ENCODE peak calls at places on chromosomes 11 and 22, in nine cellular contexts. V is Peyer's patch; B is IMR-90; Z is heart left ventricle; K is Panc1; A is adrenal gland; O is CD8-positive, alpha-beta T cell; F is left ventricle myocardium inferior; C is mesenchymal stem cell. D is an unnamed sample. For H3K9me3 and H3K4me1, the result is how much of the 10 kb centered on the place peaks cover.

GRCh38 chr22:29784451-29785361 is 17.5 kb downstream of the UQCR10 start:
- DNase-seq in V (no peak), B (peak), Z (no peak), K (no peak), A (peak), O (no peak), F (peak), C (no peak), D (no peak)

GRCh38 chr11:132576706-132577105 is 955.6 kb downstream of the OPCML start:
- DNase-seq in V (no peak), B (peak), Z (no peak), K (no peak), A (no peak), O (no peak), F (no peak), C (peak), D (peak)

GRCh38 chr11:116990061-116990473 is 108.2 kb downstream of the SIK3 start:
- DNase-seq in V (no peak), B (peak), Z (no peak), K (no peak), A (no peak), O (no peak), F (no peak), C (peak), D (no peak)

GRCh38 chr11:96207459-96208449 is 135.2 kb downstream of the MAML2 start:
- DNase-seq in V (peak), B (peak), Z (no peak), K (no peak), A (no peak), O (no peak), F (no peak), C (peak), D (no peak)

GRCh38 chr11:101407324-101407723 is 176.5 kb downstream of the TRPC6 start:
- DNase-seq in V (no peak), B (peak), Z (no peak), K (no peak), A (no peak), O (no peak), F (no peak), C (no peak), D (no peak)

GRCh38 chr11:58591659-58592058 is 12.8 kb downstream of the ZFP91 start:
- DNase-seq in V (no peak), B (no peak), Z (no peak), K (no peak), A (no peak), O (no peak), F (no peak), C (no peak), D (no peak)

GRCh38 chr11:30317030-30317429 is 5.9 kb upstream of the ARL14EP start:
- DNase-seq in V (no peak), B (no peak), Z (no peak), K (no peak), A (no peak), O (no peak), F (no peak), C (no peak), D (no peak)

GRCh38 chr11:126920833-126921232 is 79.7 kb downstream of the KIRREL3 start:
- DNase-seq in V (no peak), B (no peak), Z (no peak), K (no peak), A (no peak), O (no peak), F (no peak), C (no peak), D (no peak)

GRCh38 chr11:100890779-100891178 is 203.7 kb downstream of the ARHGAP42 start:
- DNase-seq in V (no peak), B (peak), Z (no peak), K (no peak), A (no peak), O (no peak), F (no peak), C (peak), D (no peak)

GRCh38 chr11:70551323-70552166 is 153.2 kb downstream of the CTTN start:
- DNase-seq in V (no peak), B (peak), Z (no peak), K (no peak), A (no peak), O (no peak), F (no peak), C (no peak), D (no peak)

GRCh38 chr11:71249301-71249700 is 3.1 kb downstream of the SHANK2 start:
- DNase-seq in V (no peak), B (no peak), Z (no peak), K (no peak), A (no peak), O (no peak), F (no peak), C (no peak), D (no peak)

GRCh38 chr22:37951305-37951704 is 2.1 kb downstream of the C22orf23 start:
- DNase-seq in V (no peak), B (peak), Z (no peak), K (no peak), A (no peak), O (no peak), F (no peak), C (peak), D (no peak)

GRCh38 chr22:25365491-25366261 is 146.2 kb downstream of the CRYBB2 start:
- DNase-seq in V (no peak), B (no peak), Z (peak), K (no peak), A (no peak), O (no peak), F (peak), C (no peak), D (no peak)

GRCh38 chr11:61507962-61508824 is at the start of gene LRRC10B:
- DNase-seq in V (no peak), B (no peak), Z (no peak), K (no peak), A (peak), O (no peak), F (no peak), C (no peak), D (no peak)

GRCh38 chr11:126158054-126158791 is 53.2 kb downstream of the RPUSD4 start:
- DNase-seq in V (no peak), B (no peak), Z (no peak), K (no peak), A (no peak), O (no peak), F (no peak), C (no peak), D (no peak)

GRCh38 chr11:2928605-2929510 is at the start of gene PHLDA2:
- DNase-seq in V (peak), B (peak), Z (peak), K (no peak), A (no peak), O (peak), F (peak), C (peak), D (no peak)

GRCh38 chr11:111331711-111332479 is 33.5 kb downstream of the POU2AF3 start:
- DNase-seq in V (no peak), B (peak), Z (no peak), K (no peak), A (peak), O (no peak), F (no peak), C (no peak), D (no peak)

GRCh38 chr11:91730620-91731019 is 494.0 kb upstream of the FAT3 start:
- DNase-seq in V (no peak), B (no peak), Z (no peak), K (no peak), A (no peak), O (no peak), F (no peak), C (no peak), D (no peak)
- H3K9me3 ChIP-seq in V (under half), B (under half), Z (under half), K (under half), A (under half), O (under half), F (under half), C (under half), D (under half)

GRCh38 chr11:9704620-9705019 is 40.7 kb downstream of the SWAP70 start:
- DNase-seq in V (no peak), B (no peak), Z (no peak), K (no peak), A (no peak), O (no peak), F (no peak), C (no peak), D (no peak)
- H3K4me1 ChIP-seq in V (under half), B (under half), Z (under half), K (under half), A (under half), O (under half), F (half or more), C (under half), D (under half)

GRCh38 chr22:47878460-47878859 is 1116.0 kb downstream of the TBC1D22A start:
- DNase-seq in V (no peak), B (no peak), Z (no peak), K (no peak), A (no peak), O (no peak), F (no peak), C (no peak), D (no peak)
- H3K9me3 ChIP-seq in V (under half), B (under half), Z (under half), K (under half), A (under half), O (under half), F (under half), C (under half), D (under half)

GRCh38 chr11:8327761-8328192 is 64.1 kb upstream of the LMO1 start:
- DNase-seq in V (no peak), B (no peak), Z (no peak), K (no peak), A (no peak), O (no peak), F (no peak), C (peak), D (no peak)
- H3K4me1 ChIP-seq in V (under half), B (under half), Z (under half), K (under half), A (under half), O (under half), F (under half), C (under half), D (under half)

GRCh38 chr22:48245119-48245485 is 1482.7 kb downstream of the TBC1D22A start:
- DNase-seq in V (no peak), B (no peak), Z (no peak), K (no peak), A (no peak), O (no peak), F (no peak), C (no peak), D (no peak)
- H3K9me3 ChIP-seq in V (under half), B (half or more), Z (under half), K (under half), A (under half), O (under half), F (under half), C (under half), D (under half)

GRCh38 chr22:48636746-48637145 is 1190.9 kb downstream of the BRD1 start:
- DNase-seq in V (no peak), B (no peak), Z (no peak), K (no peak), A (no peak), O (no peak), F (no peak), C (no peak), D (no peak)
- H3K4me1 ChIP-seq in V (under half), B (under half), Z (under half), K (under half), A (under half), O (under half), F (under half), C (under half), D (under half)

DNA sequence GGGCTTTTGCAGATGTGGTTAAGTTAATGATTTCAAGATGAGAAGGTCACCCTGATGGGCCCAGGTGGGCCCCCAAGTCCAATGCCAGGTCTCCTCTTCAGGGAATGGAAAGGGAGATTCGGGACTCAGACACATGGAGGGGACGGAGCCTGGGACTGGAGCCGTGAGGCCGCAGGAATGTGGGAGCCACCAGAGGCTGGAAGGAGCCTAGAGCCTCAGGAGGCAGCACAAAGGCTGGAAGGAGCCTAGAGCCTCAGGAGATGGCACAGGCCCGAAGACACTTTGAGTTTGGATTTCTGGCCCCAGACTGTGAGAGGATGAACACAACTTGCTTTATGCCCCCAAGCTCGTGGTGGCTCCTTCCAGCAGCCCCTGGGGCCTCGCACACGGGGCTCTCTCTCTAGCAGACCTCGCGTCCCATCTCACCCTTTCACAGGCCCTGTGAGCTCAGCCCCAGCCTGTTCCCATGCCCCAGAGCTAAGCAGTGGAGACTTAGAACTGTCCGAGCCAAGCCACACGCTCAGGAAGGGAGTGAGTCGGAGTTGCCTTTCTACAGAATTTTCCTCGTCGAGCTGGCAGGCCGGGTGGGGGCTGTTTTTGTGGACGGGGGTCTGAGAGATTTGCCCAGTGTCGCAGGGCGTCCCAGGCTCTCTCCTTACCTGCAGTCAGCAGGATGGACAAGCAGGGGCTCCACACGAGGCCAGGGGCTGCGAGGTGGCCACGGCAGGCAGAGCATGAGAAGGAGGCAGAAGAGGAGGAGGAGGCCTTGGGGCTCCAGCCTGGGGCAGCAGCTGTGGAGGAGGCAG is 937.6 kb downstream of the BRD1 start:
- DNase-seq in V (no peak), B (no peak), Z (no peak), K (no peak), A (no peak), O (no peak), F (peak), C (no peak), D (no peak)
- H3K9me3 ChIP-seq in V (under half), B (half or more), Z (under half), K (under half), A (under half), O (under half), F (under half), C (under half), D (under half)

DNA sequence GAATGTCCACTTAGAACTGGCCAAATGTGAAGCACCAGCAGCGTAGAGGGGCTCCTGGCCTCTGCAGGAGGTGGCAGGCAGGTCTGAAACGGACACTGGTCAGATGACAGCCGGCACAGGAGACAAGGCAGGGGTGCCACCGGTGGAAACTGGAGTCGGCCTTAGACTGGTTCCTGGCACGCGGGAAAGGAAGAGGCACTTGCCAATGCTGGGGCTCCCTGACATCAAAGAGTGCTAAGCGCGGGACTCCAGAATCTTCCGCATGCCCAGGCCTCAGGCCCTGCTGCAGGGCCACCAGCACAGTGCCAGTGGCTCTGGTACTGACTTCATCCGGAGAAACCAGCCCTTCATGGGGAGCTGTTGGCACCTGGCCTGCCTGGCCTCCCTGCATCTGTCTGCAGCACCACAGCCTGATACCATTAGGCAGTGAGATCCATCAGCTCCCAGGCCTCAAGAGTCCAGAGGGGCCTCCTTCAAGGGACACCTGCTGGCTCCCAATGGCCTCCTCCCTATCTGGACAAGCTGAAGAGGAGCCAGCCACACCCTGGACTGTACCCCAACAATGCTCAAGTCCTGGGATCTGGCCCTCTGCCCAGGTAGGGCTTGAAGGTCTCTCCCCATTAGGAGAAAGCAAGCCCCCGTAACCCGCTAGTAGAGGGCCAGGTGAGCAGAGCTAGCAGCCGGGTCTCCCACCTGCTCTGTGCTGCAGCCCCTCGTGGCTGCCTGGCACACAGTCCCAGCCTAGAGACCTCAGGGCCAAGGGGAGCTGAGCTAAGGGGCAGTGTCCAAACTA is 29.7 kb upstream of the GNB1L start:
- DNase-seq in V (no peak), B (no peak), Z (peak), K (no peak), A (no peak), O (no peak), F (peak), C (no peak), D (no peak)
- H3K4me1 ChIP-seq in V (under half), B (under half), Z (under half), K (under half), A (under half), O (half or more), F (under half), C (half or more), D (under half)

D was measured in esophagus muscularis mucosa.